ENCODE peak calls at places on chromosomes 2 and 18, in four cellular contexts. One of them, this sample, is unnamed.
A peak's percentile ranks its signal among the peaks of the same experiment; 100 is the strongest.

GRCh38 chr2:60926751-60927568 is 45.6 kb downstream of the REL start:
- DNase-seq in HepG2: no peak
- DNase-seq in osteocyte: no peak
- DNase-seq in cardiac muscle cell: peak; percentile 63
- DNase-seq in this sample: no peak

GRCh38 chr2:46151582-46151981 is 145.6 kb upstream of the EPAS1 start:
- DNase-seq in osteocyte: no peak
- DNase-seq in HepG2: no peak
- DNase-seq in cardiac muscle cell: no peak
- DNase-seq in this sample: no peak

GRCh38 chr2:233049194-233049761 is 10.9 kb upstream of the INPP5D start:
- DNase-seq in HepG2: no peak
- DNase-seq in cardiac muscle cell: no peak
- DNase-seq in osteocyte: no peak
- DNase-seq in this sample: no peak

GRCh38 chr2:137938204-137938603 is 26.1 kb upstream of the HNMT start:
- DNase-seq in cardiac muscle cell: peak; percentile 91
- DNase-seq in HepG2: peak; percentile 65
- DNase-seq in osteocyte: no peak
- DNase-seq in this sample: no peak

GRCh38 chr18:68267583-68267982 is 447.3 kb downstream of the TMX3 start:
- DNase-seq in HepG2: no peak
- DNase-seq in cardiac muscle cell: peak; percentile 46
- DNase-seq in osteocyte: no peak
- DNase-seq in this sample: no peak

GRCh38 chr2:138373993-138374408 is 127.6 kb upstream of the SPOPL start:
- DNase-seq in osteocyte: no peak
- DNase-seq in cardiac muscle cell: peak; percentile 77
- DNase-seq in HepG2: peak; percentile 58
- DNase-seq in this sample: no peak

GRCh38 chr2:71557321-71557720 is 104.0 kb downstream of the DYSF start:
- DNase-seq in cardiac muscle cell: no peak
- DNase-seq in osteocyte: no peak
- DNase-seq in HepG2: no peak
- DNase-seq in this sample: no peak

GRCh38 chr2:28981016-28981441 is at the start of gene TOGARAM2:
- DNase-seq in osteocyte: no peak
- DNase-seq in cardiac muscle cell: peak; percentile 30
- DNase-seq in HepG2: peak; percentile 23
- DNase-seq in this sample: no peak

GRCh38 chr2:36060133-36060532 is 295.4 kb upstream of the CRIM1 start:
- DNase-seq in osteocyte: no peak
- DNase-seq in HepG2: no peak
- DNase-seq in cardiac muscle cell: no peak
- DNase-seq in this sample: no peak

GRCh38 chr18:73462092-73462491 is 594.3 kb upstream of the NETO1 start:
- DNase-seq in cardiac muscle cell: peak; percentile 57
- DNase-seq in HepG2: no peak
- DNase-seq in osteocyte: no peak
- DNase-seq in this sample: no peak

GRCh38 chr2:159089543-159089942 is 121.1 kb downstream of the TANC1 start:
- DNase-seq in cardiac muscle cell: no peak
- DNase-seq in osteocyte: no peak
- DNase-seq in HepG2: no peak
- DNase-seq in this sample: no peak

GRCh38 chr2:198695879-198696278 is 761.9 kb downstream of the SATB2 start:
- DNase-seq in osteocyte: no peak
- DNase-seq in HepG2: no peak
- DNase-seq in cardiac muscle cell: no peak
- DNase-seq in this sample: no peak

GRCh38 chr2:163465440-163465839 is 270.4 kb downstream of the FIGN start:
- DNase-seq in cardiac muscle cell: peak; percentile 2
- DNase-seq in osteocyte: no peak
- DNase-seq in HepG2: no peak
- DNase-seq in this sample: no peak

DNA sequence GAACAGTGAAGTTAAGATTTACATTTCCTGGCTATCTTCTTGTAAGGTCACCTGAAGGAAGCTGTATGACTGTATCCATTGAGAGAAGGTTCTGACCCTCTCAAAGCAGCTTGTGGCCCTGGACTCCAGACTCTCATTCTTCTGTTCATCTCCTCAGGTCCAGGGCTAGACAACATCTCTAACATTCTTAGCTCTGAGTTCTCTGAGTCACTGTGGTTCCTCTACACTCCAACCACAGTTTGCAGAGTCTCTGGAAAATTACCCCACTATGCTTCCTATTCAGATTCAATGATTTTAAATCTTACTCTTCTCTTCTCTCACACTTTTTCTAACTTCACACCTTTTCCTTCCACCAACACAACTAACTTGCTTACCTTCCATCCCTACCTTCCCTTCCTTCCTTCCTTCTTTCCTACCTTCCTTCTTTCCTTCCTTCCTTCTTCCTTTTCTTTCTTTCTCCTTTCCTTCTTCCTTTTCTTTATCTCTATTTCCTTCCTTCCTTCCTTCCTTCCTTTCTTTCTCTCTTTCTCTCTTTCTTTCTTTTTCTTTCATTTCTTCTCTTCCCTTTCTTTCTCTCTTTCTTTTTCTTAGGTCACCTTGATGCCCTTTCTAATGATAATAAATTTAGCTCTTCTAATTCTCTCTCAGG is 824.3 kb upstream of the ZEB2 start:
- DNase-seq in cardiac muscle cell: no peak
- DNase-seq in osteocyte: no peak
- DNase-seq in HepG2: no peak
- DNase-seq in this sample: no peak
- TF ChIP-seq CTCF in cardiac muscle cell: no peak
- TF ChIP-seq CTCF in osteocyte: no peak
- TF ChIP-seq CTCF in HepG2: no peak
- TF ChIP-seq CTCF in this sample: no peak

GRCh38 chr2:223396993-223397392 is 205.2 kb downstream of the SCG2 start:
- DNase-seq in HepG2: no peak
- DNase-seq in osteocyte: no peak
- DNase-seq in cardiac muscle cell: peak; percentile 12
- DNase-seq in this sample: no peak

GRCh38 chr2:223404616-223405015 is 197.5 kb downstream of the SCG2 start:
- DNase-seq in HepG2: no peak
- DNase-seq in cardiac muscle cell: no peak
- DNase-seq in osteocyte: no peak
- DNase-seq in this sample: no peak

GRCh38 chr2:223399357-223399957 is 202.7 kb downstream of the SCG2 start:
- DNase-seq in cardiac muscle cell: no peak
- DNase-seq in osteocyte: no peak
- DNase-seq in HepG2: no peak
- DNase-seq in this sample: no peak
- TF ChIP-seq CTCF in cardiac muscle cell: no peak
- TF ChIP-seq CTCF in osteocyte: no peak
- TF ChIP-seq CTCF in HepG2: no peak
- TF ChIP-seq CTCF in this sample: no peak

DNA sequence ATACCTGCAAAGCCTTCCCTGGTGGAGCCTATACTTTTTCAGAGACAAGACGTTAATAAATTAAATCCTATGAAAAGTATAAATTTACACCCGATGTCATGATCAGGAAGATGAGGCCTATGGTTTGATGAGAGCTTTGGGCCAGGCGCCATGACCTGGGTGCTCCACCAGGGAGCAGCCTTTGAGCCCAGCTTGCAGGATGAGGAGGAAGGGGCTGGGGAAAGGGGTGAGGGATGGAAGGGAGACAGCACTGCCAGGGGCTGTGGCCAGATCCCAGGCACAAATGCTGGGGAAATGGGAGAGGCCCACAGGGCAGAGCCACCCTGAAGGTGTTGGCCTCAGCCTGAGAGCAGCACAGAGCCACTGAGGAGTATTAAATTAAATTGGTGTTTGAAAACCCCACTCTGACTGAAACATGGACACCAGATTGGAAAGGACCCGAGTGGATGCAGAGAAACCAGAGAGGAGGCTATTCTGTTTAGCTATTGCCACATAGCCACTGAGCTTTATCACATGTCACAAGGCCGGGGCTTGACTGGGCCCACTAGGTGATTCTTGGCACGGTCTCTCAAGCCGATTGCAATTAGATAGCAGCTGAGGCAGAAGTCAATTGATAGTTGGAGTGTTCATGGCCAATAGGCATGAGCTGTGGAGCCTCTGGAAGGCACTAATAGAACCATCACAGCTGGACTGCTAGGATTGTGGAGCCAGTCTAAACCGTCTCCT is 9.6 kb upstream of the FAHD2A start:
- DNase-seq in HepG2: no peak
- DNase-seq in osteocyte: no peak
- DNase-seq in cardiac muscle cell: no peak
- DNase-seq in this sample: no peak
- TF ChIP-seq CTCF in HepG2: peak; percentile 47
- TF ChIP-seq CTCF in osteocyte: no peak
- TF ChIP-seq CTCF in cardiac muscle cell: peak; percentile 27
- TF ChIP-seq CTCF in this sample: peak; percentile 39

DNA sequence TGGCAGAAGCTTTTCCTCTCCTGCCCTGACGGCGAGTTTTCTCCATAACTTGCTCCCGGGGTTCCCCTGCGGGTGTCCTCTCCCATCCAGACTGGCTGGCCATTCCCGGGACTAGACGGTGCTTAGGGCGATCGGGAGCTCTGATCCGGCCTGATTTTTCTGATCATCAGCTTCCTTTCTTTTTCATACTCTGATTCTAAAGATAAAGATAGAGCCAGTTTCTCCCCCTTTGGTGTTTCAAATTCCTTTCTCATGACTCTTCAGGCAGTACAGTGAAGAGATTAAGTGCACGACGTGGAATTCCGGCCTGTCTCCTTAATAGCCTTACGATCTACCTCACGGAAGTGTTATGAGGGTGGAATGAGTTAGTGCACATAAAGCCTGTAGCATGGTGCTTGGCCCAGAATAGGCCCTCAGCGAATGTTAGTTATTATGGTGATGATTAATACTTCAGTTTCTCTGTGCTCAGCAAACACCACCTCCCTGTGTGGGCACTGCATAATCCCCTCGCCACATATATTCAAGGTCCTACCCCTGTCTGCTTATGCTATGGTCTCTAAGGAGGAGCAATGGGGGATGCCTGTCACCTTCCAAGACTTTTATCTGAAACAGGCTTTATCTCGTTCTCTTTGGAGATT is 254.9 kb downstream of the CDH2 start:
- DNase-seq in HepG2: peak; percentile 10
- DNase-seq in cardiac muscle cell: peak; percentile 69
- DNase-seq in osteocyte: no peak
- DNase-seq in this sample: no peak
- TF ChIP-seq CTCF in HepG2: no peak
- TF ChIP-seq CTCF in cardiac muscle cell: no peak
- TF ChIP-seq CTCF in osteocyte: no peak
- TF ChIP-seq CTCF in this sample: no peak

GRCh38 chr18:69483574-69483973 is 82.9 kb downstream of the DOK6 start:
- DNase-seq in HepG2: no peak
- DNase-seq in osteocyte: no peak
- DNase-seq in cardiac muscle cell: no peak
- DNase-seq in this sample: no peak

GRCh38 chr18:69487488-69488394 is 87.1 kb downstream of the DOK6 start:
- DNase-seq in osteocyte: no peak
- DNase-seq in cardiac muscle cell: no peak
- DNase-seq in HepG2: no peak
- DNase-seq in this sample: no peak

GRCh38 chr18:69490072-69490471 is 89.4 kb downstream of the DOK6 start:
- DNase-seq in HepG2: no peak
- DNase-seq in cardiac muscle cell: no peak
- DNase-seq in osteocyte: no peak
- DNase-seq in this sample: no peak

GRCh38 chr18:69480460-69480859 is 79.8 kb downstream of the DOK6 start:
- DNase-seq in cardiac muscle cell: no peak
- DNase-seq in HepG2: no peak
- DNase-seq in osteocyte: no peak
- DNase-seq in this sample: no peak

DNA sequence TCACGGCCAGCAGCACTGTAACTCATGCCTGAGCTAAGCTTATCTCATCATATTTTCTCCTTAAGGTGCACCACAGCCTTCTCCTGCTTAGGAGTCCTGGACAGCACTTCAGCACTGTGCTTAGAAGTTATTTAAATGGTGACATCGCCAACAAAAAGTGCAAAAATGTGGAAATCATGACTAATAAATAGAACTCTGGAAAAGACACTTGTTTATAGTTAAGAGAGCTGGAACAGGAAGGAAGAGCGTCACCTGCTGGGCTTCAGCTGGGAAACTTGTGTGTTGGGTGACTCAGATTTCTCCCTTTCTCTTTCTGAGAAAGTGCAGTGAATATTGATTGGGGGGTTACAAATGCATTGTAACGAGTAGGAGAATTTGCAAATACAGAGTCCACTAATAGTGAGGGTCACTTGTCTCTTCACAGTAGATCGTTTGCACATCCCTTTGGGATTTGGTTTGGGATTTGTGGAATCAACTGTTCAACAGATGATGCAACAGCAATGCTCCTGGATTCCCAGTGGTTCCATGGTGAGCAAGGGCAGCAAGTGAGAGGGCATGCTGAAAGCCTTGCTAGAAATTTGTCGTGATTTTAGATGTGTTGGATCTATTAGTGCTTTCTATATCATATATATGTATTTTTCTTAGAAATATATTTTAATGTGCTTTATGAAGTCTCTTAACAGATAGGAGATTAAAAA is 84.2 kb downstream of the DOK6 start:
- DNase-seq in HepG2: peak; percentile 22
- DNase-seq in osteocyte: no peak
- DNase-seq in cardiac muscle cell: peak; percentile 49
- DNase-seq in this sample: no peak
- TF ChIP-seq CTCF in HepG2: peak; percentile 49
- TF ChIP-seq CTCF in osteocyte: no peak
- TF ChIP-seq CTCF in cardiac muscle cell: peak; percentile 38
- TF ChIP-seq CTCF in this sample: no peak

This sample was measured in glutamatergic neuron.